ENCODE peak calls at places on chromosomes 1 and 21, in nine cellular contexts. One of them, this sample, is unnamed.

GRCh38 chr1:235297579-235297978 is 30.4 kb downstream of the ARID4B start:
- DNase-seq in GM03348: no peak
- DNase-seq in neural crest cell: no peak
- DNase-seq in mesendoderm: no peak
- DNase-seq in LoVo: no peak
- DNase-seq in RPMI7951: peak
- DNase-seq in non-pigmented ciliary epithelial cell: peak
- DNase-seq in HuH-7: no peak
- DNase-seq in KG1: no peak
- DNase-seq in this sample: no peak

GRCh38 chr1:24294228-24294672 is 24.9 kb upstream of the GRHL3 start:
- DNase-seq in GM03348: peak
- DNase-seq in neural crest cell: no peak
- DNase-seq in mesendoderm: peak
- DNase-seq in LoVo: peak
- DNase-seq in RPMI7951: peak
- DNase-seq in non-pigmented ciliary epithelial cell: peak
- DNase-seq in HuH-7: no peak
- DNase-seq in KG1: no peak
- DNase-seq in this sample: no peak

GRCh38 chr1:208052926-208053407 is 142.0 kb upstream of the CD34 start:
- DNase-seq in GM03348: no peak
- DNase-seq in neural crest cell: no peak
- DNase-seq in mesendoderm: no peak
- DNase-seq in LoVo: no peak
- DNase-seq in RPMI7951: no peak
- DNase-seq in non-pigmented ciliary epithelial cell: no peak
- DNase-seq in HuH-7: no peak
- DNase-seq in KG1: no peak
- DNase-seq in this sample: no peak

GRCh38 chr1:180503274-180503862 is 991 bp upstream of the ACBD6 start:
- DNase-seq in GM03348: peak
- DNase-seq in neural crest cell: no peak
- DNase-seq in mesendoderm: peak
- DNase-seq in LoVo: peak
- DNase-seq in RPMI7951: peak
- DNase-seq in non-pigmented ciliary epithelial cell: no peak
- DNase-seq in HuH-7: peak
- DNase-seq in KG1: peak
- DNase-seq in this sample: no peak

GRCh38 chr1:59043796-59044195 is 253.1 kb upstream of the FGGY start:
- DNase-seq in GM03348: peak
- DNase-seq in neural crest cell: no peak
- DNase-seq in mesendoderm: peak
- DNase-seq in LoVo: peak
- DNase-seq in RPMI7951: peak
- DNase-seq in non-pigmented ciliary epithelial cell: peak
- DNase-seq in HuH-7: peak
- DNase-seq in KG1: no peak
- DNase-seq in this sample: no peak

GRCh38 chr21:25639922-25640670 is 1.0 kb downstream of the JAM2 start:
- DNase-seq in GM03348: peak
- DNase-seq in neural crest cell: peak
- DNase-seq in mesendoderm: peak
- DNase-seq in LoVo: no peak
- DNase-seq in RPMI7951: no peak
- DNase-seq in non-pigmented ciliary epithelial cell: no peak
- DNase-seq in HuH-7: no peak
- DNase-seq in KG1: no peak
- DNase-seq in this sample: peak

GRCh38 chr1:46719689-46720088 is 775 bp upstream of the EFCAB14 start:
- DNase-seq in GM03348: no peak
- DNase-seq in neural crest cell: no peak
- DNase-seq in mesendoderm: peak
- DNase-seq in LoVo: peak
- DNase-seq in RPMI7951: no peak
- DNase-seq in non-pigmented ciliary epithelial cell: no peak
- DNase-seq in HuH-7: no peak
- DNase-seq in KG1: no peak
- DNase-seq in this sample: no peak

GRCh38 chr21:37579356-37579755 is 212.8 kb downstream of the DYRK1A start:
- DNase-seq in GM03348: no peak
- DNase-seq in neural crest cell: no peak
- DNase-seq in mesendoderm: no peak
- DNase-seq in LoVo: no peak
- DNase-seq in RPMI7951: no peak
- DNase-seq in non-pigmented ciliary epithelial cell: no peak
- DNase-seq in HuH-7: no peak
- DNase-seq in KG1: no peak
- DNase-seq in this sample: no peak

GRCh38 chr1:116986531-116987255 is 14.9 kb upstream of the CD101 start:
- DNase-seq in GM03348: no peak
- DNase-seq in neural crest cell: no peak
- DNase-seq in mesendoderm: no peak
- DNase-seq in LoVo: no peak
- DNase-seq in RPMI7951: no peak
- DNase-seq in non-pigmented ciliary epithelial cell: no peak
- DNase-seq in HuH-7: no peak
- DNase-seq in KG1: no peak
- DNase-seq in this sample: peak

GRCh38 chr21:21436012-21436545 is 437.9 kb downstream of the NCAM2 start:
- DNase-seq in GM03348: peak
- DNase-seq in neural crest cell: no peak
- DNase-seq in mesendoderm: no peak
- DNase-seq in LoVo: no peak
- DNase-seq in RPMI7951: peak
- DNase-seq in non-pigmented ciliary epithelial cell: peak
- DNase-seq in HuH-7: no peak
- DNase-seq in KG1: no peak
- DNase-seq in this sample: no peak

This sample was measured in activated T-helper 2 cell treated with anti-CD3 and anti-CD28 coated beads, Interferon-gamma antibody, Interleukin-2, Interleukin-4, amounts not matched to agents 10 μg/mL and 5 μg/mL and 100 μg/mL, durations not matched to agents 14 hours and 24 hours and 36 hours.